ENCODE peak calls at places on chromosomes 4 and X, in nine cellular contexts. H is upper lobe of right lung; R is left ventricle myocardium inferior; C is fibroblast of pulmonary artery; O is CD8-positive, alpha-beta T cell; I is stomach; W is IMR-90; Z is MCF 10A; B is pancreas. N is an unnamed sample.

GRCh38 chr4:71296945-71297344 is 41.9 kb upstream of the SLC4A4 start:
- DNase-seq in I (no peak), C (no peak), B (no peak), O (no peak), W (no peak), Z (no peak), H (no peak), R (no peak), N (no peak)

GRCh38 chrX:119549327-119550016 is 15.7 kb downstream of the STEEP1 start:
- DNase-seq in C (no peak), I (no peak), B (no peak), H (no peak), O (no peak), W (no peak), Z (no peak), R (no peak), N (no peak)

GRCh38 chr4:53371843-53372521 is 5.5 kb upstream of the FIP1L1 start:
- DNase-seq in R (no peak), C (no peak), W (no peak), H (no peak), I (no peak), O (no peak), Z (no peak), B (no peak), N (peak)

GRCh38 chrX:77451041-77451440 is 3.9 kb downstream of the FGF16 start:
- DNase-seq in O (no peak), B (no peak), W (peak), R (no peak), H (no peak), I (no peak), C (peak), Z (peak), N (peak)

GRCh38 chr4:40349561-40350198 is 14.5 kb downstream of the CHRNA9 start:
- DNase-seq in I (no peak), Z (no peak), R (no peak), B (no peak), H (no peak), W (peak), O (no peak), C (peak), N (peak)

GRCh38 chr4:120056249-120056648 is 10.4 kb downstream of the MAD2L1 start:
- DNase-seq in C (peak), B (no peak), H (no peak), Z (no peak), R (no peak), I (no peak), W (peak), O (no peak), N (peak)

GRCh38 chr4:187908079-187908501 is 87.5 kb upstream of the ZFP42 start:
- DNase-seq in R (no peak), W (peak), C (peak), B (no peak), Z (peak), O (no peak), H (no peak), I (no peak), N (peak)

GRCh38 chr4:189053621-189054020 is 887.1 kb upstream of the FRG1 start:
- DNase-seq in Z (no peak), W (no peak), R (no peak), H (no peak), I (no peak), B (no peak), O (no peak), C (no peak), N (no peak)

GRCh38 chr4:118076958-118077766 is 42.9 kb downstream of the NDST3 start:
- DNase-seq in R (no peak), H (no peak), O (no peak), B (peak), I (no peak), C (peak), Z (peak), W (peak), N (peak)

GRCh38 chr4:10019521-10020051 is 1.7 kb downstream of the SLC2A9 start:
- DNase-seq in C (no peak), I (no peak), O (no peak), H (no peak), W (no peak), B (no peak), R (peak), Z (no peak), N (peak)
- TF ChIP-seq CTCF in C (no peak), I (no peak), O (no peak), H (no peak), W (no peak), B (no peak), R (no peak), Z (no peak), N (no peak)

GRCh38 chr4:175091649-175092048 is 173.5 kb downstream of the ADAM29 start:
- DNase-seq in H (no peak), Z (no peak), W (no peak), R (no peak), I (no peak), C (no peak), O (no peak), B (no peak), N (peak)

GRCh38 chr4:175090116-175090515 is 172.0 kb downstream of the ADAM29 start:
- DNase-seq in O (no peak), I (no peak), B (no peak), H (no peak), W (no peak), C (no peak), R (no peak), Z (no peak), N (no peak)

GRCh38 chr4:175087156-175087555 is 169.0 kb downstream of the ADAM29 start:
- DNase-seq in W (no peak), B (no peak), R (no peak), I (no peak), H (no peak), Z (peak), O (no peak), C (peak), N (peak)

GRCh38 chr4:175092114-175092513 is 174.0 kb downstream of the ADAM29 start:
- DNase-seq in I (no peak), R (no peak), H (peak), W (no peak), O (no peak), B (peak), C (no peak), Z (no peak), N (no peak)
- TF ChIP-seq CTCF in I (no peak), R (no peak), H (no peak), W (no peak), O (no peak), B (no peak), C (no peak), Z (no peak), N (no peak)

DNA sequence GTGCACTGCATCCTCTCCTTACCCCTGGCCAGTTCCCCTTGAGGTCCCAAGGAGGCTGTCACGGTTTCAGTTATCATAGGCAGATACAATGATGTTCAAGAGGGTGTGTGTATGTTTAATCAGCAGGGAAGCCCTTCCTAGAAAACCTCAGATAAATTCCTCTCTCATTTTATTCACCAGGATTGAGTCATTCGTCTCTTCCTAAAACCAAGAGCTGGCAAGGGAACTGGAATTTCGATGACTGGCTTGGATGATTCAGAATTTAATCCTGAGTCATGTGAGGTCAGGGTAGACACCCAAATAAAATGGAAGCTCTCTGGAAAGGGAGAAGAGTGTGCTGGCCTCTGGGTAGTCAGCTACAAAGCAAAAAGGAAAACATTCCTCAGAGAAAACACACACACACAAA is 106.2 kb upstream of the RAPGEF2 start:
- DNase-seq in I (no peak), H (no peak), W (peak), B (no peak), R (no peak), O (no peak), C (peak), Z (peak), N (peak)
- TF ChIP-seq CTCF in I (no peak), H (no peak), W (no peak), B (no peak), R (no peak), O (no peak), C (no peak), Z (no peak), N (no peak)

DNA sequence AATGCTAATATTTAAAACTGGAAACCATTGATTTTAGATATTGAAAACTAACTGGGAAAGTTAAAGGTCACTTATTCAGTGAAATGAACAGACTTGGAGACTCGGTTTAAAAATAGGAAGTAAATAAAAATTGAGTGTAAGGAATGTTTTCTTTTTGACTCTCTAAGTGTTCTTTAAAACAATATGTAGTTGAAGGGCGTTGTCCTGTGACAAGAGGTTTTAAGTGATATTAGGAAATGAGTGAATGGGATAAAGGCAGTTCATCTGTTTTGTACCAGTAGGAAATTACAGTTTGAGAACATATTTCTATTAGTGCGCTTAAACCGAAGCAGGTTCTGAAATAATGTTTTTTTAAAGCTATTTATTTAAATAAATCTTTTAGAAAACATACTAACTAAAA is 77.2 kb downstream of the ARFIP1 start:
- DNase-seq in C (no peak), Z (no peak), R (no peak), B (no peak), H (no peak), O (no peak), I (no peak), W (no peak), N (no peak)
- TF ChIP-seq CTCF in C (no peak), Z (no peak), R (no peak), B (no peak), H (no peak), O (no peak), I (no peak), W (no peak), N (no peak)

GRCh38 chr4:134001057-134001456 is 200.5 kb downstream of the PABPC4L start:
- DNase-seq in O (no peak), B (no peak), W (no peak), C (no peak), I (no peak), H (no peak), Z (no peak), R (no peak), N (peak)
- TF ChIP-seq CTCF in O (no peak), B (no peak), W (no peak), C (no peak), I (no peak), H (no peak), Z (no peak), R (no peak), N (no peak)

GRCh38 chrX:85365370-85365995 is 14.0 kb downstream of the POF1B start:
- DNase-seq in W (no peak), R (no peak), B (peak), C (no peak), O (no peak), I (no peak), H (no peak), Z (no peak), N (peak)
- TF ChIP-seq CTCF in W (no peak), R (no peak), B (no peak), C (no peak), O (no peak), I (no peak), H (no peak), Z (no peak), N (no peak)

DNA sequence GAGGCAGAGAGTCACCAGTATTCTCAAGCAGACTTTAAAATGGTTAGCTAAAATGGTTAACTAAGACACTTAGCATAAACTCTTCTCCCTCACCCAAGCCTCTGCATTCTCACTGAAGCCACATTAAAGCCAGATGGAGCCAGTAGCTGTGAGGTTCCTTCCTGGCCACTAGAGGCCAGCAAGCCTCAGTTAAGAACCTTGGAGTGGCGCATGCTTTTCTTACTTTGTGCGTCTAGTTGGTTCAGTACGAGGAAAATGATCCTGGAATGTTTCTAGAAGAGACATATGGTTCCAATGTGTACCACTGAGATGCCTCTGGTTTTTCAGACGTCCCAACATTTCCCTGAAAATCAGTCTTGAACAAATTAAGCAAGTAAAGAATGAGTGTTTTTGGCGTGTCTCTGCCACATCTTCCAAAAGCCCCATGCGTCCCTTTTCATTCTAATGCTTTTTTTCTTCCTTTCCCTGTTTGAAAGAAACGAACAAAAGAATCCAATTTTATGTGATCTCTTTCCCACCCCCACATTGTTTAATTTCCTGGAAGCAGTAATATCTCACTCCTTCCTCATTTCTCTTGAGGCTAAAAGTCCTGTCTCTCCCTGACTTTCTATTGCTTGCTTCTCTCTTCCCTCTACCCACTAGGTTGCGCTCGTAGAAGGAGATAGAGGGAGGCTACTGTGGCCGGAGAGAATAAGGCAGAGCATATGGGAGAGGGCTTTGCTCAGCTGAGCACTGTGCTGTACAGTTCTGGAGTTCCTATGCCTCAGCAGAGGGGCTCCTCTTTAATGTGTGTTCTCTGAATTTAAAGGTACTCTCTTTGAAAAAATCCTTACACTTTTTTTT is 82.9 kb upstream of the TAB3 start:
- DNase-seq in C (peak), I (peak), R (no peak), O (peak), H (no peak), W (peak), Z (peak), B (no peak), N (peak)
- TF ChIP-seq CTCF in C (peak), I (peak), R (peak), O (peak), H (peak), W (peak), Z (peak), B (peak), N (peak)

GRCh38 chr4:98833384-98833783 is 95.5 kb downstream of the EIF4E start:
- DNase-seq in R (no peak), Z (no peak), H (no peak), B (no peak), C (no peak), O (no peak), W (no peak), I (no peak), N (no peak)

GRCh38 chr4:98827661-98828060 is 101.3 kb downstream of the EIF4E start:
- DNase-seq in I (no peak), O (no peak), R (no peak), B (no peak), C (no peak), W (no peak), Z (no peak), H (no peak), N (no peak)

GRCh38 chr4:98828801-98829200 is 100.1 kb downstream of the EIF4E start:
- DNase-seq in I (no peak), O (peak), C (no peak), H (no peak), B (no peak), W (no peak), Z (peak), R (no peak), N (peak)
- TF ChIP-seq CTCF in I (no peak), O (no peak), C (no peak), H (no peak), B (no peak), W (no peak), Z (no peak), R (no peak), N (peak)

GRCh38 chr4:167117273-167117672 is 117.0 kb downstream of the SPOCK3 start:
- DNase-seq in B (no peak), W (no peak), Z (peak), H (no peak), R (no peak), O (no peak), I (no peak), C (no peak), N (peak)
- TF ChIP-seq CTCF in B (no peak), W (no peak), Z (no peak), H (no peak), R (no peak), O (no peak), I (no peak), C (no peak), N (peak)

DNA sequence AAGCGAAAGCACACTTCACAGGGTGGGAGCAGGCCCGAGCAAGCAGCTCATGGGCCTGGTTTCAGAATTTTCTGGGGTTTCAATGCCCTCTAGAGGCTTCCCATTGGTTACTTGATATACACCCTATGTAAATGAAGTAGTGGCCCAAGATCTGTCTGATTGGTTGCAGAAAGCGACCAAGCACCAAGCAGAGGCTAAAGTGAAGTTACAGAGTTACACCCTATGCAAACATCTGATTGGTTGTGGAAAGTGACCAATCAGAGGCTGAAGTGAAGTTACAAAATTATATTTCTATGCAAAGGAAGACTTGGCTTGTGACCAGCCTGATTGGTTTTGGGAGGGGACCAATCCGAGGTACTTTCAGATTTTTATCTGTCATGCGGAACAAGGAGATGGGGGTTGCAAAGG is 8.2 kb downstream of the FHIP1A start:
- DNase-seq in C (no peak), W (no peak), B (no peak), H (no peak), O (no peak), R (no peak), I (no peak), Z (peak), N (peak)
- TF ChIP-seq CTCF in C (no peak), W (no peak), B (no peak), H (no peak), O (no peak), R (no peak), I (no peak), Z (no peak), N (no peak)

N was measured in epithelial cell of esophagus.